ENCODE peak calls at places on chromosomes 12 and 14, in ten cellular contexts. M, H, C, Y, K, A, I, Q, O and S are unnamed samples.

GRCh38 chr14:67557118-67557517 is 24.0 kb downstream of the PLEKHH1 start:
- DNase-seq in I (no peak), O (peak), Y (no peak), H (no peak), C (peak), M (no peak), Q (no peak), K (no peak), A (no peak), S (no peak)

GRCh38 chr12:96308881-96309280 is 91.4 kb downstream of the CDK17 start:
- DNase-seq in C (peak), K (no peak), O (no peak), M (no peak), H (no peak), Y (peak), Q (no peak), A (no peak), I (no peak), S (no peak)

GRCh38 chr12:50986961-50987737 is 34.8 kb downstream of the HIGD1C start:
- DNase-seq in H (no peak), C (peak), A (no peak), Y (peak), Q (no peak), K (no peak), O (no peak), M (no peak), I (peak), S (peak)

GRCh38 chr14:39025250-39025809 is 77.7 kb downstream of the SEC23A start:
- DNase-seq in M (no peak), Q (no peak), H (no peak), K (no peak), O (no peak), I (no peak), Y (no peak), C (no peak), A (no peak), S (no peak)

GRCh38 chr14:93480867-93481266 is 50.1 kb downstream of the UNC79 start:
- DNase-seq in K (no peak), O (no peak), M (no peak), C (no peak), H (no peak), Y (no peak), I (no peak), A (no peak), Q (no peak), S (no peak)

GRCh38 chr14:105486974-105487448 is 325 bp downstream of the CRIP1 start:
- DNase-seq in C (no peak), O (no peak), Y (no peak), I (no peak), M (peak), Q (peak), H (no peak), K (peak), A (peak), S (peak)

GRCh38 chr12:123011701-123012100 is 31.2 kb downstream of the ARL6IP4 start:
- DNase-seq in Q (no peak), C (no peak), O (no peak), K (no peak), Y (no peak), M (no peak), I (no peak), A (no peak), H (no peak), S (no peak)

GRCh38 chr12:18479266-18479665 is 217.9 kb downstream of the PIK3C2G start:
- DNase-seq in K (no peak), O (peak), H (no peak), I (no peak), M (no peak), Q (no peak), A (no peak), C (no peak), Y (no peak), S (no peak)

GRCh38 chr12:90086281-90086680 is 377.6 kb upstream of the ATP2B1 start:
- DNase-seq in Q (no peak), A (no peak), I (no peak), K (no peak), C (peak), Y (no peak), M (no peak), O (no peak), H (no peak), S (no peak)

GRCh38 chr14:71395151-71395604 is 487.9 kb downstream of the PCNX1 start:
- DNase-seq in O (no peak), Y (no peak), A (no peak), M (no peak), Q (no peak), K (no peak), C (peak), I (no peak), H (peak), S (no peak)

GRCh38 chr14:20998674-20999366 is at the start of gene SLC39A2:
- DNase-seq in H (no peak), C (peak), A (peak), Y (peak), M (peak), O (peak), Q (peak), I (peak), K (peak), S (no peak)

GRCh38 chr12:125861299-125862281 is 796.4 kb downstream of the AACS start:
- DNase-seq in Y (no peak), M (peak), O (no peak), I (peak), A (peak), Q (peak), K (peak), C (peak), H (no peak), S (no peak)

GRCh38 chr12:108321688-108322087 is 17.4 kb downstream of the CMKLR1 start:
- DNase-seq in Y (no peak), I (no peak), Q (no peak), M (no peak), K (no peak), C (no peak), A (no peak), O (no peak), H (no peak), S (no peak)

GRCh38 chr14:97298331-97298730 is 501.1 kb downstream of the VRK1 start:
- DNase-seq in A (no peak), M (no peak), C (no peak), Y (no peak), O (no peak), H (no peak), K (no peak), Q (no peak), I (peak), S (no peak)

GRCh38 chr12:98485792-98486347 is 29.5 kb upstream of the TMPO start:
- DNase-seq in M (no peak), I (no peak), Q (no peak), O (no peak), A (no peak), Y (no peak), K (no peak), C (no peak), H (no peak), S (no peak)

GRCh38 chr12:105223358-105223840 is 12.6 kb downstream of the APPL2 start:
- DNase-seq in O (no peak), Y (no peak), A (no peak), H (no peak), M (no peak), I (no peak), C (no peak), Q (no peak), K (no peak), S (no peak)

GRCh38 chr12:62627181-62627580 is 160.6 kb downstream of the MON2 start:
- DNase-seq in M (no peak), Y (no peak), A (no peak), K (no peak), H (no peak), I (no peak), O (no peak), Q (no peak), C (no peak), S (no peak)

GRCh38 chr12:100154472-100155247 is 12.0 kb upstream of the BLTP3B start:
- DNase-seq in Q (peak), O (no peak), A (peak), H (peak), C (peak), Y (no peak), I (peak), M (peak), K (peak), S (peak)

GRCh38 chr12:48969847-48970701 is 1.5 kb downstream of the WNT10B start:
- DNase-seq in Y (no peak), O (no peak), H (no peak), Q (no peak), A (no peak), K (no peak), I (peak), M (no peak), C (peak), S (no peak)

GRCh38 chr12:28535216-28535615 is 345.0 kb downstream of the CCDC91 start:
- DNase-seq in C (peak), O (no peak), A (no peak), Q (no peak), Y (peak), H (no peak), K (no peak), M (no peak), I (no peak), S (no peak)

GRCh38 chr14:87873741-87874140 is 119.2 kb downstream of the GALC start:
- DNase-seq in A (no peak), I (no peak), Y (no peak), M (no peak), Q (no peak), O (no peak), C (peak), H (no peak), K (no peak), S (no peak)

GRCh38 chr14:55160989-55161388 is 30.4 kb downstream of the DLGAP5 start:
- DNase-seq in K (no peak), Q (no peak), A (no peak), C (peak), O (peak), M (no peak), H (no peak), Y (no peak), I (no peak), S (no peak)

GRCh38 chr12:2812290-2813213 is at the start of gene ITFG2:
- DNase-seq in O (peak), H (peak), I (peak), K (peak), Y (peak), A (peak), C (peak), Q (peak), M (peak), S (peak)
- TF ChIP-seq CTCF in O (peak), H (no peak), I (no peak), K (no peak), Y (no peak), A (no peak), C (no peak), Q (no peak), M (no peak), S (peak)

GRCh38 chr12:3491938-3492867 is 1.2 kb downstream of the PRMT8 start:
- DNase-seq in C (peak), H (no peak), Y (no peak), A (peak), M (peak), K (peak), O (peak), I (peak), Q (no peak), S (peak)

GRCh38 chr12:3492868-3493224 is 1.8 kb downstream of the PRMT8 start:
- DNase-seq in I (no peak), C (no peak), A (no peak), K (no peak), Y (no peak), M (no peak), H (no peak), O (no peak), Q (no peak), S (no peak)

GRCh38 chr12:3493225-3494049 is 2.4 kb downstream of the PRMT8 start:
- DNase-seq in K (peak), M (peak), I (peak), Q (no peak), Y (no peak), A (peak), C (no peak), H (no peak), O (no peak), S (no peak)

GRCh38 chr12:3496964-3497363 is 6.0 kb downstream of the PRMT8 start:
- DNase-seq in M (no peak), Y (no peak), I (peak), Q (no peak), A (no peak), O (no peak), C (no peak), H (no peak), K (no peak), S (no peak)
- TF ChIP-seq CTCF in M (no peak), Y (no peak), I (peak), Q (no peak), A (no peak), O (peak), C (no peak), H (no peak), K (no peak), S (no peak)

GRCh38 chr14:34883954-34884353 is 8.8 kb upstream of the BAZ1A start:
- DNase-seq in K (no peak), Q (no peak), H (no peak), I (no peak), C (no peak), A (no peak), M (no peak), Y (no peak), O (no peak), S (no peak)

GRCh38 chr14:34890937-34891336 is 15.8 kb upstream of the BAZ1A start:
- DNase-seq in K (no peak), H (no peak), Q (no peak), C (no peak), I (no peak), Y (no peak), A (no peak), O (no peak), M (no peak), S (no peak)

DNA sequence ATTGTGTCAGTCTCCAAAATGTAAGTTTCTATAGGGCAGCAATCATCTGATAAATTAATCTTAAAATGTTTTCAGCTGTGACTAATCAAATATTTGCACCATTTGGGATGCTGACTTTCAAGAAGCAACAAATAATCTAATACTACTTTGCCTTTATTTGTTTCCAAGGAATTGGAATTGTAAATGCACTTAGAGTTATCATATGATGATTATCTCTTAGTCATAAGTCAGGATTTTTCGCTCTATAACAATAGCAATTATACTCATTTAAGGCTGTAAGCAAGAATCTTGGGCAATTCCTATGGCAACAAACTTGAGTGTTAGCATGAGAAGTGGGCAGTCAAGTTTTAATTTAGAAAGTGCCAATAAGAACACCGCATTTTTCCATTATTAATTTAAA is 13.0 kb upstream of the BAZ1A start:
- DNase-seq in Q (no peak), A (no peak), O (no peak), Y (no peak), M (no peak), C (no peak), I (no peak), H (no peak), K (no peak), S (no peak)
- TF ChIP-seq CTCF in Q (no peak), A (no peak), O (no peak), Y (no peak), M (no peak), C (no peak), I (no peak), H (no peak), K (no peak), S (no peak)

GRCh38 chr14:72932893-72933292 is 6.6 kb downstream of the DCAF4 start:
- DNase-seq in O (no peak), K (no peak), H (no peak), I (no peak), A (no peak), C (no peak), M (no peak), Y (no peak), Q (no peak), S (no peak)
- TF ChIP-seq CTCF in O (no peak), K (no peak), H (no peak), I (no peak), A (no peak), C (no peak), M (no peak), Y (no peak), Q (no peak), S (no peak)

GRCh38 chr12:8099235-8099634 is 17.2 kb downstream of the NECAP1 start:
- DNase-seq in K (no peak), I (no peak), A (no peak), M (no peak), Q (no peak), Y (no peak), O (no peak), H (no peak), C (no peak), S (no peak)
- TF ChIP-seq CTCF in K (no peak), I (no peak), A (no peak), M (no peak), Q (no peak), Y (no peak), O (no peak), H (no peak), C (no peak), S (no peak)